ENCODE peak calls at places on chromosome 9, in eight cellular contexts. X, A, P, O, D, F, E and I are unnamed samples.
A peak's percentile ranks its signal among the peaks of the same experiment; 100 is the strongest.

GRCh38 chr9:131276107-131276888 is at the start of gene FAM78A:
- DNase-seq in P (peak; percentile 86), E (no peak), A (no peak), X (no peak), D (no peak), F (peak; percentile 31), O (no peak), I (peak; percentile 87)

GRCh38 chr9:99210572-99210971 is 11.2 kb downstream of the ALG2 start:
- DNase-seq in P (no peak), D (no peak), E (no peak), A (no peak), X (no peak), F (no peak), O (no peak), I (no peak)

GRCh38 chr9:16704096-16704488 is 166.4 kb downstream of the BNC2 start:
- DNase-seq in E (no peak), F (no peak), D (no peak), O (no peak), P (no peak), A (no peak), X (no peak), I (no peak)

GRCh38 chr9:115291841-115292240 is 173.9 kb upstream of the TNC start:
- DNase-seq in F (no peak), X (no peak), O (no peak), E (no peak), A (no peak), D (peak; percentile 2), P (no peak), I (no peak)

GRCh38 chr9:38157711-38158110 is 88.7 kb upstream of the SHB start:
- DNase-seq in P (no peak), X (no peak), A (no peak), D (no peak), E (no peak), F (no peak), O (no peak), I (no peak)

GRCh38 chr9:33905137-33905536 is 88.2 kb downstream of the UBE2R2 start:
- DNase-seq in P (no peak), O (no peak), D (no peak), F (no peak), A (no peak), E (no peak), X (no peak), I (no peak)

GRCh38 chr9:123044556-123044955 is 11.1 kb downstream of the GPR21 start:
- DNase-seq in E (no peak), O (no peak), A (no peak), F (peak; percentile 42), D (peak; percentile 16), P (no peak), X (no peak), I (no peak)

GRCh38 chr9:89243296-89244061 is 64.9 kb upstream of the SHC3 start:
- DNase-seq in F (no peak), O (no peak), A (no peak), E (no peak), P (no peak), X (no peak), D (no peak), I (no peak)

GRCh38 chr9:128216781-128217553 is 13.8 kb downstream of the DNM1 start:
- DNase-seq in P (no peak), X (no peak), A (no peak), O (no peak), F (no peak), E (no peak), D (no peak), I (no peak)

GRCh38 chr9:137116027-137116507 is 1.5 kb upstream of the DPP7 start:
- DNase-seq in A (no peak), E (no peak), P (no peak), O (no peak), D (no peak), X (no peak), F (no peak), I (no peak)

GRCh38 chr9:18274693-18275092 is 199.3 kb upstream of the ADAMTSL1 start:
- DNase-seq in X (no peak), O (no peak), A (no peak), F (no peak), D (no peak), E (no peak), P (no peak), I (no peak)

GRCh38 chr9:121235512-121235911 is 32.5 kb upstream of the GSN start:
- DNase-seq in X (no peak), D (no peak), O (no peak), A (no peak), E (no peak), F (no peak), P (no peak), I (no peak)

GRCh38 chr9:42852133-42852532 is 668.7 kb downstream of the SPATA31A6 start:
- DNase-seq in O (no peak), E (no peak), A (no peak), D (no peak), F (no peak), X (no peak), P (peak; percentile 84), I (no peak)

GRCh38 chr9:107426126-107426525 is 63.4 kb downstream of the KLF4 start:
- DNase-seq in X (no peak), E (no peak), D (no peak), P (no peak), O (no peak), A (no peak), F (no peak), I (no peak)

GRCh38 chr9:130220351-130220750 is 45.2 kb upstream of the HMCN2 start:
- DNase-seq in P (no peak), A (no peak), X (no peak), E (no peak), F (peak; percentile 82), O (no peak), D (no peak), I (no peak)

GRCh38 chr9:127293767-127294166 is 29.2 kb downstream of the GARNL3 start:
- DNase-seq in X (no peak), E (no peak), F (no peak), A (no peak), O (no peak), D (no peak), P (no peak), I (no peak)

GRCh38 chr9:35322075-35322885 is 160.5 kb downstream of the UNC13B start:
- DNase-seq in X (no peak), F (no peak), E (no peak), P (no peak), A (no peak), D (no peak), O (no peak), I (no peak)

GRCh38 chr9:130149031-130149430 is 23.2 kb upstream of the NCS1 start:
- DNase-seq in A (no peak), E (no peak), X (no peak), F (no peak), O (no peak), D (no peak), P (no peak), I (no peak)

GRCh38 chr9:98317134-98317857 is 61.8 kb upstream of the TBC1D2 start:
- DNase-seq in P (no peak), A (no peak), E (peak; percentile 62), X (no peak), O (no peak), F (no peak), D (peak; percentile 89), I (peak; percentile 51)

GRCh38 chr9:138022756-138023393 is 145.3 kb downstream of the CACNA1B start:
- DNase-seq in D (no peak), P (peak; percentile 75), E (no peak), A (peak; percentile 39), O (no peak), F (no peak), X (no peak), I (peak; percentile 65)

GRCh38 chr9:95515272-95516113 is 1.3 kb downstream of the PTCH1 start:
- DNase-seq in P (no peak), E (no peak), A (peak; percentile 50), D (no peak), X (no peak), O (no peak), F (no peak), I (peak; percentile 70)

GRCh38 chr9:84271004-84271886 is 69.3 kb downstream of the SLC28A3 start:
- DNase-seq in A (no peak), F (peak; percentile 38), D (peak; percentile 39), O (no peak), P (no peak), E (no peak), X (no peak), I (peak; percentile 89)

GRCh38 chr9:37897665-37898064 is 6.3 kb downstream of the SLC25A51 start:
- DNase-seq in F (no peak), A (no peak), X (no peak), O (no peak), E (peak; percentile 6), P (no peak), D (no peak), I (no peak)

GRCh38 chr9:97388721-97389238 is 23.1 kb upstream of the TDRD7 start:
- DNase-seq in O (no peak), P (no peak), E (no peak), X (no peak), D (no peak), A (no peak), F (no peak), I (peak; percentile 71)

GRCh38 chr9:95613670-95614069 is 96.9 kb upstream of the PTCH1 start:
- DNase-seq in E (no peak), F (no peak), P (no peak), O (no peak), A (no peak), D (no peak), X (no peak), I (no peak)

GRCh38 chr9:23644326-23644725 is 181.7 kb downstream of the ELAVL2 start:
- DNase-seq in O (no peak), D (no peak), A (no peak), E (no peak), F (no peak), P (no peak), X (no peak), I (no peak)

GRCh38 chr9:134066546-134066922 is 1.3 kb downstream of the BRD3 start:
- DNase-seq in E (peak; percentile 14), O (no peak), A (no peak), F (peak; percentile 69), D (no peak), X (no peak), P (no peak), I (no peak)

GRCh38 chr9:38008168-38009034 is 60.6 kb downstream of the SHB start:
- DNase-seq in E (peak; percentile 92), X (no peak), F (peak; percentile 89), P (peak; percentile 83), A (no peak), D (peak; percentile 92), O (no peak), I (peak; percentile 88)

GRCh38 chr9:127854169-127854833 is at the start of gene ENG:
- DNase-seq in E (peak; percentile 83), O (no peak), X (no peak), P (peak; percentile 93), D (peak; percentile 63), F (peak; percentile 76), A (no peak), I (peak; percentile 96)

GRCh38 chr9:126706698-126707053 is 92.9 kb downstream of the LMX1B start:
- DNase-seq in X (no peak), A (no peak), O (no peak), P (no peak), D (no peak), E (no peak), F (no peak), I (no peak)

GRCh38 chr9:116713266-116713665 is 26.2 kb downstream of the TRIM32 start:
- DNase-seq in E (no peak), F (no peak), P (no peak), D (no peak), A (peak; percentile 8), O (no peak), X (no peak), I (no peak)

GRCh38 chr9:86676426-86676825 is 270.9 kb downstream of the GAS1 start:
- DNase-seq in E (no peak), D (no peak), F (no peak), O (no peak), P (no peak), X (no peak), A (no peak), I (no peak)

GRCh38 chr9:113636693-113637092 is 173.2 kb downstream of the RGS3 start:
- DNase-seq in A (no peak), D (no peak), X (no peak), F (no peak), O (no peak), P (no peak), E (no peak), I (no peak)

GRCh38 chr9:127877566-127877998 is at the start of gene AK1:
- DNase-seq in X (no peak), D (peak; percentile 57), E (no peak), A (peak; percentile 74), O (no peak), P (peak; percentile 95), F (peak; percentile 75), I (peak; percentile 93)